ENCODE peak calls at places on chromosomes 5 and 9, in eight cellular contexts. W is posterior cingulate gyrus, T is GM20000, G is substantia nigra, S is T follicular helper cell, F is uterus, K is EL, O is NCI-H345. P is an unnamed sample.

GRCh38 chr5:73673161-73673591 is 47.2 kb downstream of the ARHGEF28 start:
- DNase-seq in F (no peak), O (no peak), G (no peak), K (peak; percentile 70), T (no peak), S (no peak), W (no peak), P (no peak)

GRCh38 chr9:137354845-137355420 is 52.9 kb upstream of the NRARP start:
- DNase-seq in S (no peak), G (no peak), K (no peak), F (no peak), W (no peak), T (peak; percentile 17), O (no peak), P (no peak)

GRCh38 chr9:4012446-4012845 is 287.4 kb downstream of the GLIS3 start:
- DNase-seq in O (no peak), S (no peak), K (peak; percentile 25), W (no peak), F (no peak), G (no peak), T (no peak), P (no peak)

GRCh38 chr5:16090270-16090669 is 89.3 kb downstream of the MARCHF11 start:
- DNase-seq in S (no peak), G (no peak), F (no peak), T (no peak), K (no peak), W (no peak), O (no peak), P (no peak)

GRCh38 chr9:35733109-35733541 is 659 bp downstream of the CREB3 start:
- DNase-seq in W (no peak), K (peak; percentile 78), O (peak; percentile 47), T (peak; percentile 57), F (no peak), G (no peak), S (no peak), P (no peak)

GRCh38 chr5:111603446-111603827 is 91.1 kb upstream of the STARD4 start:
- DNase-seq in G (no peak), O (no peak), K (peak; percentile 66), S (no peak), W (no peak), F (no peak), T (no peak), P (no peak)

GRCh38 chr5:13553896-13554295 is 390.6 kb downstream of the DNAH5 start:
- DNase-seq in G (peak; percentile 1), K (peak; percentile 26), F (no peak), O (no peak), S (no peak), T (no peak), W (no peak), P (no peak)

GRCh38 chr5:179209359-179210150 is 135.7 kb downstream of the ADAMTS2 start:
- DNase-seq in G (no peak), W (no peak), K (peak; percentile 83), S (no peak), T (no peak), F (no peak), O (no peak), P (no peak)

P was measured in psoas muscle.